ENCODE peak calls at places on chromosomes 11 and 22, in four cellular contexts. N is activated CD4-positive, alpha-beta T cell treated with anti-CD3 and anti-CD28 coated beads, Interleukin-2, amount 10 ng/mL, durations not matched to agents 7 days and 5 days; Q is fibroblast of lung; M is GM04504. A is an unnamed sample.

GRCh38 chr22:22368516-22368915 is 123.9 kb downstream of the VPREB1 start:
- DNase-seq in N (no peak), Q (no peak), M (no peak), A (no peak)

GRCh38 chr11:101049123-101049522 is 80.5 kb downstream of the PGR start:
- DNase-seq in N (no peak), Q (no peak), M (no peak), A (no peak)

GRCh38 chr22:44782286-44782830 is 30.0 kb downstream of the ARHGAP8 start:
- DNase-seq in N (no peak), Q (no peak), M (no peak), A (no peak)

GRCh38 chr11:66744485-66745355 is 15.7 kb upstream of the SPTBN2 start:
- DNase-seq in N (peak; percentile 87), Q (peak; percentile 43), M (peak; percentile 41), A (no peak)

GRCh38 chr22:33780761-33781160 is 139.5 kb downstream of the LARGE1 start:
- DNase-seq in N (no peak), Q (no peak), M (no peak), A (no peak)

GRCh38 chr11:93740802-93741093 is 547 bp downstream of the TAF1D start:
- DNase-seq in N (peak; percentile 64), Q (peak; percentile 57), M (peak; percentile 35), A (no peak)

GRCh38 chr11:3956038-3956437 is 100.6 kb downstream of the STIM1 start:
- DNase-seq in N (no peak), Q (no peak), M (no peak), A (no peak)

GRCh38 chr22:18114976-18115652 is 4.5 kb downstream of the TUBA8 start:
- DNase-seq in N (no peak), Q (no peak), M (no peak), A (no peak)

GRCh38 chr11:27933992-27934829 is 173.7 kb downstream of the KIF18A start:
- DNase-seq in N (no peak), Q (peak; percentile 100), M (peak; percentile 98), A (peak; percentile 100)

GRCh38 chr11:17767914-17768313 is 33.3 kb downstream of the KCNC1 start:
- DNase-seq in N (no peak), Q (no peak), M (no peak), A (no peak)

GRCh38 chr11:23957309-23957708 is 539.5 kb upstream of the LUZP2 start:
- DNase-seq in N (no peak), Q (no peak), M (no peak), A (no peak)

GRCh38 chr11:2409026-2409553 is 8.5 kb downstream of the TSSC4 start:
- DNase-seq in N (no peak), Q (no peak), M (no peak), A (no peak)

GRCh38 chr22:25051983-25052710 is 99.6 kb downstream of the KIAA1671 start:
- DNase-seq in N (no peak), Q (no peak), M (no peak), A (no peak)

GRCh38 chr22:29477919-29478318 is 2.1 kb upstream of the NEFH start:
- DNase-seq in N (no peak), Q (no peak), M (no peak), A (no peak)